ENCODE peak calls at places on chromosomes 2 and 18, in six cellular contexts. W, A, L, O, Z and I are unnamed samples.

GRCh38 chr2:112692496-112692911 is 28.3 kb upstream of the NT5DC4 start:
- DNase-seq in W (no peak), A (peak; percentile 21), L (peak; percentile 97), O (peak; percentile 91), Z (no peak), I (no peak)

GRCh38 chr2:150630587-150631235 is 143.2 kb upstream of the RND3 start:
- DNase-seq in W (no peak), A (no peak), L (peak; percentile 81), O (no peak), Z (peak; percentile 2), I (no peak)

GRCh38 chr2:176621350-176621749 is 352.1 kb downstream of the MTX2 start:
- DNase-seq in W (no peak), A (no peak), L (no peak), O (no peak), Z (no peak), I (no peak)

GRCh38 chr2:233428438-233428837 is 74.1 kb downstream of the DGKD start:
- DNase-seq in W (no peak), A (no peak), L (no peak), O (no peak), Z (no peak), I (no peak)

GRCh38 chr2:239374896-239375277 is 25.9 kb downstream of the HDAC4 start:
- DNase-seq in W (no peak), A (no peak), L (no peak), O (no peak), Z (no peak), I (no peak)

GRCh38 chr2:134253117-134253704 is 661 bp upstream of the MGAT5 start:
- DNase-seq in W (no peak), A (no peak), L (no peak), O (peak; percentile 40), Z (no peak), I (no peak)

GRCh38 chr18:76398899-76399612 is 96.0 kb downstream of the ZNF516 start:
- DNase-seq in W (peak; percentile 87), A (peak; percentile 75), L (peak; percentile 82), O (peak; percentile 53), Z (peak; percentile 72), I (peak; percentile 89)

GRCh38 chr2:144513388-144514100 is 6.4 kb downstream of the ZEB2 start:
- DNase-seq in W (no peak), A (no peak), L (peak; percentile 72), O (no peak), Z (no peak), I (peak; percentile 38)

GRCh38 chr2:232340171-232340935 is 38.2 kb upstream of the ALPP start:
- DNase-seq in W (no peak), A (no peak), L (no peak), O (no peak), Z (no peak), I (no peak)

GRCh38 chr2:96888082-96889011 is 18.5 kb upstream of the SEMA4C start:
- DNase-seq in W (no peak), A (no peak), L (no peak), O (no peak), Z (peak; percentile 76), I (peak; percentile 30)

GRCh38 chr2:150076281-150076680 is 411.2 kb downstream of the RND3 start:
- DNase-seq in W (no peak), A (no peak), L (peak; percentile 86), O (no peak), Z (no peak), I (no peak)